ENCODE peak calls at places on chromosomes 12 and 14, in eight cellular contexts. I is HCEC 1CT, H is putamen, A is spleen, Y is NCI-H1092, P is OCI-M1, D is frontal cortex, O is NCI-H345. Z is an unnamed sample.

GRCh38 chr12:12546314-12546772 is 16.3 kb downstream of the DUSP16 start:
- DNase-seq in O (peak; percentile 51), H (no peak), A (no peak), Y (peak; percentile 86), P (no peak), D (no peak), I (peak; percentile 23), Z (no peak)

GRCh38 chr12:52147367-52147972 is 44.3 kb downstream of the KRT80 start:
- DNase-seq in A (peak; percentile 76), O (no peak), D (no peak), H (no peak), Y (no peak), P (no peak), I (peak; percentile 99), Z (peak; percentile 51)

GRCh38 chr12:124786065-124786964 is 77.3 kb downstream of the SCARB1 start:
- DNase-seq in Y (no peak), D (peak; percentile 81), O (no peak), H (peak; percentile 83), A (no peak), P (no peak), I (peak; percentile 63), Z (no peak)

GRCh38 chr12:53988519-53989226 is 3.7 kb downstream of the HOXC10 start:
- DNase-seq in I (no peak), D (no peak), Y (no peak), P (no peak), H (no peak), A (no peak), O (no peak), Z (no peak)

GRCh38 chr12:100753837-100754236 is 40.7 kb upstream of the ANO4 start:
- DNase-seq in D (no peak), P (no peak), H (no peak), I (peak; percentile 68), A (no peak), Y (peak; percentile 3), O (peak; percentile 70), Z (no peak)

GRCh38 chr14:92501891-92502351 is 11.7 kb upstream of the RIN3 start:
- DNase-seq in A (no peak), O (no peak), I (peak; percentile 68), Y (no peak), H (no peak), D (no peak), P (no peak), Z (no peak)

GRCh38 chr12:105428793-105429192 is 98.3 kb downstream of the C12orf75 start:
- DNase-seq in H (no peak), I (no peak), A (no peak), Y (no peak), P (no peak), D (no peak), O (no peak), Z (no peak)

GRCh38 chr12:30909721-30910350 is 16.7 kb upstream of the TSPAN11 start:
- DNase-seq in A (no peak), O (no peak), Y (no peak), I (peak; percentile 11), H (no peak), D (no peak), P (no peak), Z (no peak)

GRCh38 chr14:25042362-25043299 is 7.3 kb downstream of the STXBP6 start:
- DNase-seq in A (no peak), P (peak; percentile 70), I (peak; percentile 61), O (peak; percentile 26), H (peak; percentile 82), D (peak; percentile 49), Y (peak; percentile 9), Z (peak; percentile 1)

GRCh38 chr12:57429473-57430116 is 1.2 kb downstream of the R3HDM2 start:
- DNase-seq in D (no peak), H (no peak), A (no peak), O (no peak), Y (no peak), I (peak; percentile 11), P (peak; percentile 72), Z (no peak)

GRCh38 chr12:131745706-131746105 is 34.8 kb downstream of the SFSWAP start:
- DNase-seq in Y (no peak), A (no peak), P (no peak), I (no peak), D (no peak), H (no peak), O (no peak), Z (no peak)

GRCh38 chr14:32932921-32933622 is 5.6 kb upstream of the NPAS3 start:
- DNase-seq in P (no peak), O (no peak), A (peak; percentile 71), I (no peak), H (no peak), D (peak; percentile 46), Y (no peak), Z (no peak)

GRCh38 chr12:122867701-122868461 is 28.0 kb downstream of the VPS37B start:
- DNase-seq in D (peak; percentile 48), O (no peak), H (no peak), I (no peak), A (peak; percentile 83), P (no peak), Y (no peak), Z (peak; percentile 13)

GRCh38 chr12:128543493-128543892 is 276.5 kb downstream of the TMEM132C start:
- DNase-seq in A (no peak), P (no peak), D (no peak), H (no peak), O (no peak), I (no peak), Y (no peak), Z (no peak)

GRCh38 chr12:4392223-4392742 is 12.8 kb upstream of the FGF23 start:
- DNase-seq in A (no peak), I (no peak), D (no peak), P (no peak), H (no peak), O (no peak), Y (no peak), Z (no peak)

GRCh38 chr12:102917026-102917787 is at the start of gene PAH:
- DNase-seq in I (no peak), Y (no peak), H (no peak), O (no peak), D (no peak), P (no peak), A (peak; percentile 79), Z (no peak)

GRCh38 chr12:132161046-132161781 is 17.0 kb downstream of the NOC4L start:
- DNase-seq in I (no peak), Y (no peak), A (peak; percentile 45), O (no peak), H (no peak), P (no peak), D (no peak), Z (no peak)

GRCh38 chr12:120404271-120404670 is 33.6 kb upstream of the COX6A1 start:
- DNase-seq in A (no peak), D (no peak), H (no peak), P (no peak), I (no peak), O (no peak), Y (no peak), Z (no peak)

GRCh38 chr12:67430708-67431335 is 161.7 kb downstream of the CAND1 start:
- DNase-seq in H (no peak), Y (no peak), O (no peak), P (no peak), I (no peak), A (no peak), D (peak; percentile 5), Z (no peak)

GRCh38 chr12:77728018-77728417 is 102.7 kb upstream of the NAV3 start:
- DNase-seq in H (no peak), A (no peak), I (no peak), P (no peak), Y (no peak), D (no peak), O (no peak), Z (no peak)

GRCh38 chr14:96103560-96104460 is 64.6 kb downstream of the C14orf132 start:
- DNase-seq in H (no peak), Y (no peak), P (no peak), I (no peak), D (no peak), A (no peak), O (no peak), Z (no peak)

GRCh38 chr12:90163975-90164374 is 455.3 kb upstream of the ATP2B1 start:
- DNase-seq in H (no peak), P (no peak), Y (no peak), O (no peak), A (no peak), I (no peak), D (no peak), Z (no peak)

GRCh38 chr14:50045039-50045711 is 71.2 kb downstream of the VCPKMT start:
- DNase-seq in I (peak; percentile 61), Y (no peak), D (no peak), O (no peak), H (no peak), P (peak; percentile 26), A (peak; percentile 96), Z (peak; percentile 68)

GRCh38 chr12:50665609-50666008 is 98.3 kb upstream of the ATF1 start:
- DNase-seq in H (no peak), Y (no peak), D (no peak), P (no peak), I (no peak), A (no peak), O (no peak), Z (no peak)

GRCh38 chr12:70828391-70828790 is 92.1 kb downstream of the PTPRR start:
- DNase-seq in D (no peak), A (no peak), O (no peak), P (no peak), I (peak; percentile 74), Y (no peak), H (no peak), Z (no peak)

GRCh38 chr14:35399083-35399807 is 5.3 kb downstream of the NFKBIA start:
- DNase-seq in Y (no peak), P (no peak), I (no peak), H (no peak), D (no peak), O (no peak), A (no peak), Z (no peak)

GRCh38 chr12:133023566-133023965 is 13.7 kb upstream of the ZNF84 start:
- DNase-seq in A (no peak), H (no peak), O (no peak), D (no peak), I (no peak), P (no peak), Y (no peak), Z (peak; percentile 86)

GRCh38 chr12:94046626-94047410 is 101.6 kb upstream of the PLXNC1 start:
- DNase-seq in I (no peak), O (no peak), H (no peak), A (no peak), P (peak; percentile 27), Y (no peak), D (no peak), Z (peak; percentile 3)

GRCh38 chr14:67722293-67722692 is 20.6 kb downstream of the RDH12 start:
- DNase-seq in P (no peak), I (no peak), O (no peak), D (no peak), H (peak; percentile 76), Y (no peak), A (no peak), Z (no peak)

GRCh38 chr12:102064476-102064875 is 2.7 kb upstream of the WASHC3 start:
- DNase-seq in D (no peak), H (no peak), P (no peak), O (no peak), A (no peak), Y (no peak), I (no peak), Z (no peak)

GRCh38 chr14:33836203-33836894 is 114.5 kb downstream of the EGLN3 start:
- DNase-seq in D (no peak), H (no peak), P (peak; percentile 81), O (no peak), I (no peak), Y (peak; percentile 68), A (no peak), Z (no peak)

GRCh38 chr12:117309276-117309885 is 52.0 kb downstream of the NOS1 start:
- DNase-seq in O (no peak), H (no peak), P (no peak), A (no peak), I (no peak), D (no peak), Y (no peak), Z (no peak)

GRCh38 chr14:77186911-77187648 is 5.5 kb downstream of the TMEM63C start:
- DNase-seq in P (no peak), Y (peak; percentile 66), I (no peak), O (peak; percentile 8), D (no peak), H (no peak), A (no peak), Z (no peak)

GRCh38 chr12:26238341-26239126 is 43.2 kb downstream of the SSPN start:
- DNase-seq in Y (no peak), A (no peak), H (no peak), P (no peak), I (no peak), O (no peak), D (no peak), Z (no peak)